ENCODE peak calls at places on chromosomes 12 and 14, in eight cellular contexts. One of them, this sample, is unnamed.

GRCh38 chr12:103590271-103590670 is 3.2 kb downstream of the STAB2 start:
- DNase-seq in fibroblast of lung: no peak
- DNase-seq in HS-5: no peak
- DNase-seq in NCI-H226: no peak
- DNase-seq in endothelial cell: no peak
- DNase-seq in neural crest cell: no peak
- DNase-seq in WERI-Rb-1: no peak
- DNase-seq in activated naive CD8-positive, alpha-beta T cell treated with anti-CD3 and anti-CD28 coated beads, Interleukin-2, amount 10 ng/mL, durations not matched to agents 7 days and 5 days: no peak
- DNase-seq in this sample: no peak

GRCh38 chr12:62767506-62767905 is 167.4 kb downstream of the PPM1H start:
- DNase-seq in endothelial cell: no peak
- DNase-seq in fibroblast of lung: peak
- DNase-seq in HS-5: peak
- DNase-seq in activated naive CD8-positive, alpha-beta T cell treated with anti-CD3 and anti-CD28 coated beads, Interleukin-2, amount 10 ng/mL, durations not matched to agents 7 days and 5 days: no peak
- DNase-seq in NCI-H226: peak
- DNase-seq in neural crest cell: no peak
- DNase-seq in WERI-Rb-1: no peak
- DNase-seq in this sample: no peak

GRCh38 chr14:21070610-21071224 is 613 bp downstream of the ARHGEF40 start:
- DNase-seq in activated naive CD8-positive, alpha-beta T cell treated with anti-CD3 and anti-CD28 coated beads, Interleukin-2, amount 10 ng/mL, durations not matched to agents 7 days and 5 days: peak
- DNase-seq in fibroblast of lung: peak
- DNase-seq in WERI-Rb-1: peak
- DNase-seq in HS-5: no peak
- DNase-seq in neural crest cell: peak
- DNase-seq in NCI-H226: peak
- DNase-seq in endothelial cell: peak
- DNase-seq in this sample: no peak

GRCh38 chr12:45969084-45969483 is 21.3 kb downstream of the SCAF11 start:
- DNase-seq in HS-5: no peak
- DNase-seq in fibroblast of lung: peak
- DNase-seq in endothelial cell: no peak
- DNase-seq in NCI-H226: no peak
- DNase-seq in WERI-Rb-1: no peak
- DNase-seq in neural crest cell: no peak
- DNase-seq in activated naive CD8-positive, alpha-beta T cell treated with anti-CD3 and anti-CD28 coated beads, Interleukin-2, amount 10 ng/mL, durations not matched to agents 7 days and 5 days: no peak
- DNase-seq in this sample: no peak

GRCh38 chr12:48934312-48934706 is 9.0 kb upstream of the FKBP11 start:
- DNase-seq in endothelial cell: no peak
- DNase-seq in WERI-Rb-1: no peak
- DNase-seq in HS-5: no peak
- DNase-seq in NCI-H226: no peak
- DNase-seq in activated naive CD8-positive, alpha-beta T cell treated with anti-CD3 and anti-CD28 coated beads, Interleukin-2, amount 10 ng/mL, durations not matched to agents 7 days and 5 days: no peak
- DNase-seq in fibroblast of lung: no peak
- DNase-seq in neural crest cell: no peak
- DNase-seq in this sample: no peak

GRCh38 chr14:75647650-75648049 is 13.0 kb downstream of the ERG28 start:
- DNase-seq in HS-5: no peak
- DNase-seq in activated naive CD8-positive, alpha-beta T cell treated with anti-CD3 and anti-CD28 coated beads, Interleukin-2, amount 10 ng/mL, durations not matched to agents 7 days and 5 days: no peak
- DNase-seq in neural crest cell: no peak
- DNase-seq in endothelial cell: no peak
- DNase-seq in NCI-H226: peak
- DNase-seq in WERI-Rb-1: no peak
- DNase-seq in fibroblast of lung: peak
- DNase-seq in this sample: no peak

GRCh38 chr12:116455540-116456306 is 103.5 kb upstream of the MAP1LC3B2 start:
- DNase-seq in activated naive CD8-positive, alpha-beta T cell treated with anti-CD3 and anti-CD28 coated beads, Interleukin-2, amount 10 ng/mL, durations not matched to agents 7 days and 5 days: no peak
- DNase-seq in NCI-H226: peak
- DNase-seq in fibroblast of lung: peak
- DNase-seq in endothelial cell: peak
- DNase-seq in neural crest cell: peak
- DNase-seq in WERI-Rb-1: no peak
- DNase-seq in HS-5: peak
- DNase-seq in this sample: no peak

GRCh38 chr12:79547044-79547734 is 143.6 kb downstream of the PAWR start:
- DNase-seq in HS-5: peak
- DNase-seq in WERI-Rb-1: no peak
- DNase-seq in fibroblast of lung: peak
- DNase-seq in endothelial cell: peak
- DNase-seq in activated naive CD8-positive, alpha-beta T cell treated with anti-CD3 and anti-CD28 coated beads, Interleukin-2, amount 10 ng/mL, durations not matched to agents 7 days and 5 days: no peak
- DNase-seq in NCI-H226: peak
- DNase-seq in neural crest cell: no peak
- DNase-seq in this sample: no peak

GRCh38 chr12:91874086-91874865 is 271.4 kb downstream of the BTG1 start:
- DNase-seq in neural crest cell: no peak
- DNase-seq in NCI-H226: no peak
- DNase-seq in endothelial cell: no peak
- DNase-seq in activated naive CD8-positive, alpha-beta T cell treated with anti-CD3 and anti-CD28 coated beads, Interleukin-2, amount 10 ng/mL, durations not matched to agents 7 days and 5 days: no peak
- DNase-seq in HS-5: no peak
- DNase-seq in WERI-Rb-1: no peak
- DNase-seq in fibroblast of lung: no peak
- DNase-seq in this sample: no peak

GRCh38 chr14:69242311-69243224 is 17.4 kb upstream of the GALNT16 start:
- DNase-seq in WERI-Rb-1: peak
- DNase-seq in NCI-H226: peak
- DNase-seq in HS-5: peak
- DNase-seq in endothelial cell: peak
- DNase-seq in neural crest cell: peak
- DNase-seq in activated naive CD8-positive, alpha-beta T cell treated with anti-CD3 and anti-CD28 coated beads, Interleukin-2, amount 10 ng/mL, durations not matched to agents 7 days and 5 days: no peak
- DNase-seq in fibroblast of lung: peak
- DNase-seq in this sample: no peak

GRCh38 chr14:100540926-100541620 is 46.1 kb downstream of the BEGAIN start:
- DNase-seq in WERI-Rb-1: no peak
- DNase-seq in HS-5: no peak
- DNase-seq in fibroblast of lung: no peak
- DNase-seq in activated naive CD8-positive, alpha-beta T cell treated with anti-CD3 and anti-CD28 coated beads, Interleukin-2, amount 10 ng/mL, durations not matched to agents 7 days and 5 days: no peak
- DNase-seq in NCI-H226: no peak
- DNase-seq in endothelial cell: no peak
- DNase-seq in neural crest cell: no peak
- DNase-seq in this sample: no peak

This sample was measured in CMK.